ENCODE peak calls at places on chromosomes 6 and 20, in ten cellular contexts. W, Y, X, P, R, G, H, M, S and D are unnamed samples.

GRCh38 chr6:3609388-3609787 is 142.1 kb downstream of the PXDC1 start:
- DNase-seq in W (no peak), Y (no peak), X (no peak), P (no peak), R (no peak), G (no peak), H (no peak), M (no peak), S (no peak), D (no peak)

GRCh38 chr20:49568491-49569151 is 684 bp upstream of the PTGIS start:
- DNase-seq in W (peak), Y (no peak), X (no peak), P (no peak), R (no peak), G (no peak), H (no peak), M (no peak), S (no peak), D (no peak)

GRCh38 chr6:22716721-22717120 is 147.4 kb downstream of the HDGFL1 start:
- DNase-seq in W (no peak), Y (no peak), X (no peak), P (no peak), R (no peak), G (no peak), H (no peak), M (no peak), S (no peak), D (no peak)

GRCh38 chr20:21019831-21020655 is 86.1 kb downstream of the LINC00237 start:
- DNase-seq in W (peak), Y (no peak), X (no peak), P (no peak), R (no peak), G (no peak), H (no peak), M (no peak), S (peak), D (no peak)

GRCh38 chr6:80528115-80528514 is 421.6 kb downstream of the BCKDHB start:
- DNase-seq in W (no peak), Y (no peak), X (no peak), P (no peak), R (no peak), G (no peak), H (no peak), M (no peak), S (no peak), D (no peak)

GRCh38 chr20:3181270-3181669 is 7.9 kb upstream of the LZTS3 start:
- DNase-seq in W (no peak), Y (no peak), X (no peak), P (no peak), R (no peak), G (no peak), H (no peak), M (no peak), S (no peak), D (no peak)

GRCh38 chr6:109447878-109448555 is 7.5 kb downstream of the SMPD2 start:
- DNase-seq in W (no peak), Y (no peak), X (no peak), P (no peak), R (no peak), G (no peak), H (no peak), M (no peak), S (no peak), D (no peak)

GRCh38 chr6:11810039-11810541 is 31.5 kb upstream of the ADTRP start:
- DNase-seq in W (peak), Y (no peak), X (no peak), P (peak), R (no peak), G (no peak), H (no peak), M (peak), S (peak), D (peak)

GRCh38 chr6:149934249-149935156 is 7.3 kb upstream of the ULBP2 start:
- DNase-seq in W (peak), Y (peak), X (peak), P (no peak), R (peak), G (no peak), H (no peak), M (no peak), S (no peak), D (peak)

GRCh38 chr6:45949256-45949655 is 66.4 kb downstream of the CLIC5 start:
- DNase-seq in W (no peak), Y (no peak), X (peak), P (no peak), R (no peak), G (no peak), H (no peak), M (no peak), S (no peak), D (no peak)

GRCh38 chr6:158231551-158232444 is 63.6 kb downstream of the GTF2H5 start:
- DNase-seq in W (peak), Y (peak), X (peak), P (peak), R (no peak), G (peak), H (no peak), M (peak), S (peak), D (peak)

GRCh38 chr6:124463271-124463670 is 499.0 kb upstream of the RNF217 start:
- DNase-seq in W (no peak), Y (no peak), X (no peak), P (no peak), R (no peak), G (no peak), H (no peak), M (no peak), S (no peak), D (no peak)

GRCh38 chr6:131199568-131200272 is 64.5 kb downstream of the AKAP7 start:
- DNase-seq in W (peak), Y (peak), X (peak), P (no peak), R (peak), G (peak), H (peak), M (peak), S (no peak), D (peak)

GRCh38 chr20:47141941-47142781 is 214.3 kb downstream of the ZMYND8 start:
- DNase-seq in W (no peak), Y (no peak), X (no peak), P (no peak), R (no peak), G (no peak), H (no peak), M (peak), S (no peak), D (no peak)

GRCh38 chr6:100906325-100906724 is 25.2 kb upstream of the ASCC3 start:
- DNase-seq in W (no peak), Y (no peak), X (no peak), P (no peak), R (no peak), G (no peak), H (no peak), M (no peak), S (no peak), D (no peak)

GRCh38 chr6:117463762-117464665 is 18.5 kb upstream of the DCBLD1 start:
- DNase-seq in W (peak), Y (peak), X (no peak), P (no peak), R (peak), G (no peak), H (no peak), M (peak), S (no peak), D (peak)

GRCh38 chr6:51992834-51993233 is 94.6 kb downstream of the PKHD1 start:
- DNase-seq in W (no peak), Y (no peak), X (no peak), P (no peak), R (no peak), G (no peak), H (no peak), M (no peak), S (no peak), D (no peak)

GRCh38 chr6:44733868-44734267 is 346.4 kb downstream of the CDC5L start:
- DNase-seq in W (no peak), Y (no peak), X (no peak), P (no peak), R (no peak), G (no peak), H (no peak), M (no peak), S (no peak), D (no peak)

GRCh38 chr6:159372333-159372732 is 203.1 kb downstream of the FNDC1 start:
- DNase-seq in W (no peak), Y (no peak), X (no peak), P (no peak), R (no peak), G (no peak), H (no peak), M (no peak), S (no peak), D (no peak)

GRCh38 chr6:166760288-166760687 is 133.2 kb upstream of the RPS6KA2 start:
- DNase-seq in W (no peak), Y (peak), X (peak), P (no peak), R (no peak), G (no peak), H (no peak), M (no peak), S (no peak), D (no peak)

GRCh38 chr20:33868042-33868441 is 56.9 kb downstream of the CHMP4B start:
- DNase-seq in W (no peak), Y (no peak), X (no peak), P (no peak), R (no peak), G (no peak), H (no peak), M (no peak), S (no peak), D (no peak)

GRCh38 chr6:155228549-155229166 is 35.2 kb upstream of the CLDN20 start:
- DNase-seq in W (peak), Y (no peak), X (no peak), P (no peak), R (no peak), G (no peak), H (no peak), M (no peak), S (no peak), D (peak)

GRCh38 chr6:2038096-2038495 is 207.3 kb downstream of the GMDS start:
- DNase-seq in W (no peak), Y (no peak), X (peak), P (no peak), R (no peak), G (no peak), H (no peak), M (no peak), S (no peak), D (no peak)

GRCh38 chr20:17845701-17846475 is 122.7 kb downstream of the SNX5 start:
- DNase-seq in W (peak), Y (no peak), X (no peak), P (no peak), R (no peak), G (no peak), H (no peak), M (no peak), S (no peak), D (no peak)

GRCh38 chr6:80182291-80182690 is 75.8 kb downstream of the BCKDHB start:
- DNase-seq in W (peak), Y (no peak), X (no peak), P (no peak), R (no peak), G (no peak), H (no peak), M (peak), S (no peak), D (peak)

GRCh38 chr20:37749620-37750403 is 56.0 kb downstream of the CTNNBL1 start:
- DNase-seq in W (no peak), Y (no peak), X (no peak), P (no peak), R (no peak), G (no peak), H (peak), M (no peak), S (no peak), D (no peak)

GRCh38 chr6:10351678-10352220 is 63.1 kb downstream of the TFAP2A start:
- DNase-seq in W (peak), Y (no peak), X (no peak), P (no peak), R (no peak), G (no peak), H (no peak), M (no peak), S (no peak), D (no peak)

GRCh38 chr6:164114656-164115055 is 700.1 kb downstream of the QKI start:
- DNase-seq in W (no peak), Y (no peak), X (no peak), P (no peak), R (no peak), G (no peak), H (no peak), M (no peak), S (no peak), D (no peak)

GRCh38 chr6:39930540-39930939 is 3.7 kb downstream of the MOCS1 start:
- DNase-seq in W (no peak), Y (no peak), X (no peak), P (no peak), R (no peak), G (no peak), H (no peak), M (no peak), S (no peak), D (no peak)

GRCh38 chr6:52877168-52877567 is 32.3 kb downstream of the GSTA3 start:
- DNase-seq in W (peak), Y (no peak), X (no peak), P (no peak), R (peak), G (no peak), H (no peak), M (peak), S (no peak), D (peak)

GRCh38 chr6:5214570-5215052 is 46.1 kb downstream of the LYRM4 start:
- DNase-seq in W (peak), Y (no peak), X (no peak), P (peak), R (no peak), G (no peak), H (no peak), M (no peak), S (peak), D (no peak)

GRCh38 chr6:108115598-108116058 is 41.1 kb upstream of the OSTM1 start:
- DNase-seq in W (peak), Y (no peak), X (no peak), P (no peak), R (no peak), G (no peak), H (no peak), M (no peak), S (peak), D (no peak)

GRCh38 chr20:24802286-24802820 is 146.7 kb upstream of the CST7 start:
- DNase-seq in W (no peak), Y (no peak), X (no peak), P (peak), R (no peak), G (no peak), H (no peak), M (no peak), S (no peak), D (no peak)

GRCh38 chr6:143160439-143161220 is 99.9 kb downstream of the AIG1 start:
- DNase-seq in W (peak), Y (no peak), X (no peak), P (no peak), R (no peak), G (no peak), H (no peak), M (no peak), S (no peak), D (no peak)

GRCh38 chr6:146433881-146434741 is 109.5 kb upstream of the RAB32 start:
- DNase-seq in W (peak), Y (no peak), X (no peak), P (peak), R (no peak), G (no peak), H (no peak), M (no peak), S (no peak), D (no peak)

GRCh38 chr6:121965739-121966138 is 433.7 kb upstream of the HSF2 start:
- DNase-seq in W (peak), Y (no peak), X (no peak), P (no peak), R (no peak), G (no peak), H (no peak), M (no peak), S (no peak), D (no peak)

GRCh38 chr20:17635846-17636245 is 46.2 kb downstream of the RRBP1 start:
- DNase-seq in W (peak), Y (no peak), X (no peak), P (no peak), R (no peak), G (no peak), H (no peak), M (no peak), S (no peak), D (no peak)